ENCODE peak calls at places on chromosome 18, in four cellular contexts. F, E, V and J are unnamed samples.

GRCh38 chr18:48534364-48534763 is 4.5 kb upstream of the CTIF start:
- DNase-seq in F (peak; percentile 83), E (no peak), V (no peak), J (no peak)

GRCh38 chr18:13530879-13531387 is 195.4 kb downstream of the FAM210A start:
- DNase-seq in F (peak; percentile 8), E (no peak), V (no peak), J (no peak)

GRCh38 chr18:75800331-75800648 is 372.8 kb upstream of the SMIM21 start:
- DNase-seq in F (no peak), E (no peak), V (no peak), J (no peak)

GRCh38 chr18:54004828-54005227 is 219.6 kb downstream of the MBD2 start:
- DNase-seq in F (no peak), E (no peak), V (peak; percentile 47), J (peak; percentile 1)

GRCh38 chr18:48538531-48539405 is at the start of gene CTIF:
- DNase-seq in F (peak; percentile 96), E (peak; percentile 93), V (peak; percentile 95), J (peak; percentile 95)

GRCh38 chr18:36403896-36404824 is 106.6 kb downstream of the FHOD3 start:
- DNase-seq in F (no peak), E (no peak), V (no peak), J (no peak)

GRCh38 chr18:68991281-68991680 is 193.4 kb downstream of the CCDC102B start:
- DNase-seq in F (peak; percentile 53), E (no peak), V (no peak), J (no peak)

GRCh38 chr18:64710105-64710861 is 561.4 kb upstream of the LINC00305 start:
- DNase-seq in F (no peak), E (no peak), V (no peak), J (no peak)

GRCh38 chr18:80229342-80229741 is 18.0 kb downstream of the PARD6G start:
- DNase-seq in F (no peak), E (no peak), V (peak; percentile 30), J (no peak)

GRCh38 chr18:23810396-23810795 is 121.1 kb downstream of the LAMA3 start:
- DNase-seq in F (no peak), E (no peak), V (no peak), J (no peak)

GRCh38 chr18:48753741-48754140 is 197.0 kb downstream of the SMAD7 start:
- DNase-seq in F (no peak), E (no peak), V (no peak), J (no peak)

GRCh38 chr18:22170421-22171262 is 1.3 kb downstream of the GATA6 start:
- DNase-seq in F (peak; percentile 75), E (no peak), V (peak; percentile 71), J (peak; percentile 13)

GRCh38 chr18:8706981-8707940 is 1.9 kb downstream of the MTCL1 start:
- DNase-seq in F (peak; percentile 73), E (no peak), V (peak; percentile 82), J (no peak)

GRCh38 chr18:71673954-71674353 is 870.2 kb downstream of the CBLN2 start:
- DNase-seq in F (no peak), E (no peak), V (no peak), J (no peak)

GRCh38 chr18:12403601-12404506 is 3.9 kb upstream of the PRELID3A start:
- DNase-seq in F (peak; percentile 91), E (peak; percentile 87), V (no peak), J (no peak)

GRCh38 chr18:46393230-46393629 is 263.8 kb downstream of the LOXHD1 start:
- DNase-seq in F (no peak), E (peak; percentile 42), V (peak; percentile 88), J (no peak)

GRCh38 chr18:37294951-37295350 is 270.6 kb downstream of the CELF4 start:
- DNase-seq in F (no peak), E (peak; percentile 66), V (peak; percentile 94), J (peak; percentile 15)

GRCh38 chr18:7623681-7624080 is 56.6 kb downstream of the PTPRM start:
- DNase-seq in F (no peak), E (no peak), V (no peak), J (no peak)

GRCh38 chr18:11955299-11956029 is 25.8 kb upstream of the IMPA2 start:
- DNase-seq in F (peak; percentile 87), E (peak; percentile 64), V (no peak), J (peak; percentile 76)

GRCh38 chr18:28766721-28767120 is 589.8 kb upstream of the CDH2 start:
- DNase-seq in F (peak; percentile 7), E (no peak), V (no peak), J (no peak)

GRCh38 chr18:39296293-39296888 is 1730.8 kb upstream of the CELF4 start:
- DNase-seq in F (no peak), E (no peak), V (no peak), J (no peak)

GRCh38 chr18:31041346-31042067 is 1.0 kb downstream of the DSC3 start:
- DNase-seq in F (no peak), E (no peak), V (peak; percentile 60), J (no peak)

GRCh38 chr18:80171190-80171872 is 62.3 kb downstream of the ADNP2 start:
- DNase-seq in F (peak; percentile 69), E (peak; percentile 55), V (peak; percentile 96), J (no peak)

GRCh38 chr18:24443870-24444269 is 16.6 kb upstream of the HRH4 start:
- DNase-seq in F (no peak), E (no peak), V (no peak), J (no peak)

GRCh38 chr18:77129150-77129551 is 3.4 kb downstream of the MBP start:
- DNase-seq in F (peak; percentile 68), E (no peak), V (no peak), J (no peak)

GRCh38 chr18:6627621-6628020 is 101.9 kb upstream of the ARHGAP28 start:
- DNase-seq in F (peak; percentile 37), E (no peak), V (no peak), J (no peak)

GRCh38 chr18:78625895-78626294 is 353.7 kb upstream of the SALL3 start:
- DNase-seq in F (no peak), E (no peak), V (no peak), J (no peak)

GRCh38 chr18:28422577-28422976 is 245.6 kb upstream of the CDH2 start:
- DNase-seq in F (no peak), E (no peak), V (no peak), J (no peak)

GRCh38 chr18:54217624-54218023 is 6.8 kb downstream of the MBD2 start:
- DNase-seq in F (no peak), E (no peak), V (no peak), J (no peak)

GRCh38 chr18:13471971-13472628 is 253.5 kb downstream of the LDLRAD4 start:
- DNase-seq in F (no peak), E (no peak), V (no peak), J (peak; percentile 86)

GRCh38 chr18:24200899-24201298 is 62.0 kb downstream of the CABYR start:
- DNase-seq in F (no peak), E (no peak), V (no peak), J (no peak)

GRCh38 chr18:33264566-33264965 is 176.0 kb downstream of the CCDC178 start:
- DNase-seq in F (no peak), E (no peak), V (no peak), J (no peak)
- H2AFZ ChIP-seq in F (no peak overlapping the region), E (no peak overlapping the region), V (no peak overlapping the region), J (no peak overlapping the region)

DNA sequence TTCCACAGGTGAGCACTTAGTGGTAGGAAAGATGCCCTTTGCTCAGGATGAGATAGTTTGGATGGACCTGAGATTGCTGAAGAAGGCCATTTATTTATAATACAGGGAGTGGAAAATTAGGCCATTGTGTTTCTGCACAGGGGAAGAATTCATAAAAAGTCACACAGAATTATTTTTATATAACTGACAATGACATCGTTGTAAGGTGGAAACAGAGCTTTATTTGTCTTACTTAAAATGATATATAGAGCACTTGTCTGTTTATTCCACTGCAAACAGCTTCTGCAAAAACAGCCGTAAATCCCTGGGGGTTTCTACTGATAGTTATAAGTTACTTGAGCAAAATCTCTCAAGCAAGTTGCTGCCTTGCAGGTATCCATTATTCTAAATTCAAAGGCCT is 158.1 kb upstream of the ZNF521 start:
- DNase-seq in F (no peak), E (no peak), V (no peak), J (no peak)
- TF ChIP-seq MAFK in F (no peak), E (no peak), V (no peak), J (no peak)

GRCh38 chr18:67551146-67551545 is 34.6 kb upstream of the DSEL start:
- DNase-seq in F (no peak), E (no peak), V (no peak), J (no peak)
- H2AFZ ChIP-seq in F (no peak overlapping the region), E (no peak overlapping the region), V (no peak overlapping the region), J (no peak overlapping the region)

DNA sequence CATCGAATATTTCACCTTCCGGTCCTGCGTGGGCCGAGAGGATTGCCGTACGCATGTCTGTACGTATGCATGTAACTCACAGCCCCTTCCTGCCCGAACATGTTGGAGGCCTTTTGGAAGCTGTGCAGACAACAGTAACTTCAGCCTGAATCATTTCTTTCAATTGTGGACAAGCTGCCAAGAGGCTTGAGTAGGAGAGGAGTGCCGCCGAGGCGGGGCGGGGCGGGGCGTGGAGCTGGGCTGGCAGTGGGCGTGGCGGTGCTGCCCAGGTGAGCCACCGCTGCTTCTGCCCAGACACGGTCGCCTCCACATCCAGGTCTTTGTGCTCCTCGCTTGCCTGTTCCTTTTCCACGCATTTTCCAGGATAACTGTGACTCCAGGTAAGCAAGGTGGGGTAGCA is at the start of gene SERPINB5:
- DNase-seq in F (no peak), E (no peak), V (no peak), J (no peak)
- TF ChIP-seq MAFK in F (no peak), E (no peak), V (no peak), J (no peak)

DNA sequence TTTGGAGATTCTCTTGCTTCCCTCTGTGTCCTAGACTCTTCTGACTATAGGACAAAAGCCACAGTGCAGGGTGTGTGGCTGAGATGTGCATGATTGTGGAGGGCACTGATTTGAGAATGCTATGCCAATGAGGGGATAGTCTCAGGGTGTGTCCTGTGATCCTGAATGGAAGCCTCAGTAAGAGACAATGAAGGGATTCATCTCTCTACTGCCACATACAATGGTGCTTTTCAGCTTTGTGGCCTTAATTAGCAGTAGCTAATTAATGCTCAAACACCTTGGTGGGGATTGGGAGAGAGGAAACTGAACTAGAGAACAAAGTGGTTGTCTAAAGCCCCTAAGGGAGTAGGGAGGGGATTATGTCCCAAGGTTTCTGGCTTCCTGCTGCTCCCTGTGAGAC is 415.0 kb upstream of the TCF4 start:
- DNase-seq in F (no peak), E (no peak), V (no peak), J (no peak)
- H2AFZ ChIP-seq in F (no peak overlapping the region), E (no peak overlapping the region), V (no peak overlapping the region), J (no peak overlapping the region)

GRCh38 chr18:52339891-52340371 is at the start of gene DCC:
- DNase-seq in F (peak; percentile 45), E (peak; percentile 0), V (peak; percentile 72), J (peak; percentile 2)
- TF ChIP-seq MAFK in F (no peak), E (no peak), V (no peak), J (no peak)

GRCh38 chr18:10122116-10122515 is 208.3 kb downstream of the VAPA start:
- DNase-seq in F (peak; percentile 86), E (no peak), V (no peak), J (no peak)
- H2AFZ ChIP-seq in F (peak overlapping the region; percentile 40), E (no peak overlapping the region), V (peak overlapping the region; percentile 60), J (no peak overlapping the region)

GRCh38 chr18:3867768-3868445 is 417.9 kb downstream of the TGIF1 start:
- DNase-seq in F (no peak), E (no peak), V (no peak), J (no peak)
- TF ChIP-seq MAFK in F (no peak), E (no peak), V (no peak), J (no peak)

GRCh38 chr18:74292541-74292858 is 737 bp upstream of the CYB5A start:
- DNase-seq in F (no peak), E (no peak), V (no peak), J (no peak)
- H2AFZ ChIP-seq in F (peak overlapping the region; percentile 98), E (peak overlapping the region; percentile 87), V (peak overlapping the region; percentile 95), J (no peak overlapping the region)